ENCODE peak calls at places on chromosomes 6 and 20, in eight cellular contexts. K, T, Z, D, B, R, X and M are unnamed samples.
A peak's percentile ranks its signal among the peaks of the same experiment; 100 is the strongest.

GRCh38 chr6:15444081-15444731 is 198.3 kb downstream of the JARID2 start:
- DNase-seq in K (no peak), T (peak; percentile 38), Z (no peak), D (no peak), B (no peak), R (no peak), X (peak; percentile 96), M (no peak)

GRCh38 chr20:52936368-52936986 is 35.7 kb upstream of the TSHZ2 start:
- DNase-seq in K (no peak), T (no peak), Z (no peak), D (no peak), B (no peak), R (no peak), X (no peak), M (no peak)

GRCh38 chr6:26222587-26222986 is 135.4 kb downstream of the HFE start:
- DNase-seq in K (no peak), T (no peak), Z (no peak), D (no peak), B (no peak), R (no peak), X (no peak), M (no peak)

GRCh38 chr6:76275746-76276145 is 203.3 kb upstream of the IMPG1 start:
- DNase-seq in K (no peak), T (no peak), Z (no peak), D (no peak), B (no peak), R (no peak), X (no peak), M (no peak)

GRCh38 chr6:37987008-37987407 is 167.5 kb downstream of the ZFAND3 start:
- DNase-seq in K (no peak), T (no peak), Z (no peak), D (no peak), B (no peak), R (no peak), X (peak; percentile 39), M (no peak)

GRCh38 chr6:63573899-63574553 is 1.7 kb downstream of the LOC128125822 start:
- DNase-seq in K (no peak), T (no peak), Z (peak; percentile 50), D (peak; percentile 23), B (peak; percentile 51), R (no peak), X (peak; percentile 68), M (no peak)

GRCh38 chr6:148700713-148701392 is 46.0 kb upstream of the UST start:
- DNase-seq in K (no peak), T (peak; percentile 17), Z (no peak), D (no peak), B (no peak), R (no peak), X (peak; percentile 60), M (no peak)

GRCh38 chr20:57346477-57346876 is 4.6 kb upstream of the RAE1 start:
- DNase-seq in K (peak; percentile 38), T (peak; percentile 75), Z (peak; percentile 87), D (peak; percentile 62), B (peak; percentile 74), R (peak; percentile 62), X (peak; percentile 69), M (peak; percentile 70)

GRCh38 chr6:68729377-68729903 is 94.4 kb downstream of the ADGRB3 start:
- DNase-seq in K (no peak), T (no peak), Z (no peak), D (no peak), B (no peak), R (no peak), X (no peak), M (no peak)

DNA sequence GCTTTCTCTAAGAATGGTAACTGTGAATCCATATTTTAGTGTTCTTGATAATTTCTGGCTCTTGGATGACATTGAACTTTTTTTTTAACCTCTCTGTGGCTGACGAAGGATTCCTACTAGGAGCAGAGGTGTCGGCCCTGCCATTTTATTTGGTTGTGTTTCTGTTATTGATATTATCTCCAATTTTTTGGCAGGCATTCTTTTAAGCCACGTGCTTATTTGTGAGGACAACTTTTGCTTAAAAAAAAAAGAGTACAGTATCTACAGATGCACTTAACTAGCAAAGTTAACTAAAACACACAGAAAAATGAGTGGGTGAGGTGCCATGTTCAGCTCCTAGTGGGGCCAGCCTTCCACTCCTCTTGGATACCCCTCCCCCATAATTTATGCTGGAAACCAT is 1.1 kb downstream of the FANCE start:
- DNase-seq in K (no peak), T (no peak), Z (no peak), D (no peak), B (no peak), R (no peak), X (no peak), M (no peak)
- H3K4me3 ChIP-seq in K (no peak overlapping the region), T (peak overlapping the region; percentile 62), Z (peak overlapping the region; percentile 49), D (peak overlapping the region; percentile 78), B (no peak overlapping the region), R (peak overlapping the region; percentile 55), X (peak overlapping the region; percentile 64), M (no peak overlapping the region)

DNA sequence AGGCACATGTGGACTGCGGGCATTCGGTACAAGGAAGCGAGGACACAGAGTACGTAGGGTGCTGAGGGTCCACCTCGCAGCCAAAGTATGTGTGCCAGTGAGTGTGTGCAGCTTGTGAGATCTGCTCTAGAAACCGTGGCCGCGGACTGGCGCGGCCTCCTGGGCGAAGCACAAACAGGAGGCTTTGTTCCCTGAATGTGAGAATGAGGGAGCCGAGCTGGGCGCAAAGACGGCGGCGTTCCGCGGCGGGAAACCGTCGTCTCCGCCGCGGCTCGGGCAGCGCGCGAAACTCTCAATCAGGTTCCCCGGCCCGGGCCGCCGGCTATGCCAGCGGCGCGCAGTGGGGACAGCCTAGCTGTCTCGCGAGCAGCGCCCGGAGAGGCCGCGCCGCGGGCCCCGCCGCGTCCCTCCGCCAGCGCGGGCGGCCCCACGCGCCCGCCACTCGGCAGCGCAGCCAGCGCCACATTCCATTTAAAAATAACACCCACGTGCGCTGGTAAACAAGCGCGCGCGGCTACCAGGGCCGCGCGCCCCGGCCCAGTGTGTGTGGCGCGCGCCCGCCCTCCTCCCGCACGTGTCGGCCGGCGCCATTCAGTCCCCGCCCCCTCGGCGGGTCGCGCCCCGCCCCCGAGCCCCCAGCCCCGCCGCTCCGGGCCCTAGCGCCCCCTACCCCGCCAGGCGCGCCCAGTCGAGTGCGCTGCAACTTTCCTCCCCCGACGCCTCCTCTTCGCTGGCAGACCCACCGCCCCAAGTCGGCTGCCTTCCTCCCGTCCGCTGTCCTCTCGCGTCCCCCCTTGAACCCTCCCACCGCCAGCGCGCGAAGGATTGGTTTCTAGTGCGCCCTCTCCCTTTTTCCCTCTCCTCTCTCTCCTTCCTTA is 3.0 kb upstream of the FOXO3 start:
- DNase-seq in K (peak; percentile 67), T (peak; percentile 87), Z (peak; percentile 86), D (peak; percentile 84), B (peak; percentile 67), R (peak; percentile 80), X (peak; percentile 64), M (no peak)
- TF ChIP-seq CTCF in K (no peak), T (peak; percentile 24), Z (no peak), D (peak; percentile 13), B (no peak), R (no peak), X (peak; percentile 1), M (peak; percentile 9)

DNA sequence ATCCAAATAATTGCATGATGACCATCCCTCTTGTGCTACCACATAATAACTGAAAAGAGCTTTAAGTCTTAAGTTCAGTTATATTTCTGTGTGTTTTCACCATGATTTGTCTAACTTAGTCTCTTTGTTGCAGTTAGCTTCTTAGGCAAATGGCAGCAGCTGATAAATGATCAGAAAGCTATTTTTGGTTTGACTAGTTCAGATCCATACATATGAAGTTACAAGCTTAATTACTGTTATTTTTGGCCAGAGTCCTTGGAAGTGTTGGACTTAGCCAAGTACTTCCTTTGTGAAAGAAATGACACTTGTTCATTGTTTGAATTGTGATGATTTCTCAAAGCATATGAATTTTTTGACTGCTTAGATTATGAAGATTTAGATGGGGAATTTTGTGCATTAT is 54.2 kb downstream of the HIVEP1 start:
- DNase-seq in K (no peak), T (no peak), Z (no peak), D (no peak), B (no peak), R (no peak), X (peak; percentile 47), M (no peak)
- H3K27ac ChIP-seq in K (no peak overlapping the region), T (no peak overlapping the region), Z (peak overlapping the region; percentile 79), D (no peak overlapping the region), B (no peak overlapping the region), R (no peak overlapping the region), X (no peak overlapping the region), M (no peak overlapping the region)

GRCh38 chr6:42138190-42138589 is 4.2 kb downstream of the C6orf132 start:
- DNase-seq in K (no peak), T (no peak), Z (no peak), D (no peak), B (no peak), R (no peak), X (no peak), M (no peak)

GRCh38 chr6:42138630-42139619 is 3.5 kb downstream of the C6orf132 start:
- DNase-seq in K (no peak), T (no peak), Z (no peak), D (no peak), B (no peak), R (no peak), X (peak; percentile 42), M (no peak)

GRCh38 chr6:42135722-42136121 is 6.7 kb downstream of the C6orf132 start:
- DNase-seq in K (no peak), T (no peak), Z (no peak), D (no peak), B (no peak), R (no peak), X (no peak), M (no peak)

GRCh38 chr6:42136508-42137191 is 5.8 kb downstream of the C6orf132 start:
- DNase-seq in K (no peak), T (no peak), Z (peak; percentile 51), D (no peak), B (no peak), R (no peak), X (peak; percentile 41), M (no peak)

GRCh38 chr6:42137192-42137753 is 5.1 kb downstream of the C6orf132 start:
- DNase-seq in K (no peak), T (no peak), Z (no peak), D (no peak), B (no peak), R (no peak), X (no peak), M (no peak)
- H3K4me3 ChIP-seq in K (no peak overlapping the region), T (no peak overlapping the region), Z (no peak overlapping the region), D (no peak overlapping the region), B (no peak overlapping the region), R (no peak overlapping the region), X (no peak overlapping the region), M (no peak overlapping the region)

GRCh38 chr6:144477841-144478240 is 192.7 kb downstream of the UTRN start:
- DNase-seq in K (no peak), T (no peak), Z (no peak), D (no peak), B (no peak), R (no peak), X (no peak), M (no peak)
- TF ChIP-seq CTCF in K (no peak), T (no peak), Z (no peak), D (no peak), B (no peak), R (no peak), X (no peak), M (no peak)

DNA sequence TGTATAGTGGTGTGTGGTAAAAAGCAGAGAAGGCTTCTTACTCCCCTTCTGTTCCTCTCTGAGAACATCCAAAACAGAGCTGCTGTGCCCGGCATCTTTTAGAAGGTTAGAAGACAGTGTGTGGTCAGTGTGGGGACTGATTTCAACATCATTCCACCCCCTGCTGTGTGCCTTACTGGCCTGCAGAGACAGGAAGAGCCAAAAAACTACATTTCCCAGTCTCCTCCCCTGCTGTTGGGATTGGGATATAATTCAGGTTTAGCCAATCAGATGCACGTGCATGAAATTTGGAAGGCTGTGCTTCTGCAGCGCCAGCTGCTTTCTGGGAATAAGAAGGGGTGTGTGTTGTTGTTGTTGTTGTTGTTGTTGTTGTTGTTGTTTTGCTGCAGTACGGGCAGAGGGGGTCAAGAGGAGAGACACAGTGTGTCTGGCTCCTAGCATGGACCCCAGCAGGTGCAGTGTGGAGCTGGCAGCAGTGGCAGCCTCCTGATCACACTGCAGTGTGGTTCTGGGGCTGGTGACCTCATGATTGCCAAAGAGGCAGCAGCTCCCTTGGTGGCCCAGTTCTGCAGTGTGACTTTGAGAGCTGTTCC is 74.7 kb downstream of the MRPL14 start:
- DNase-seq in K (no peak), T (no peak), Z (no peak), D (peak; percentile 72), B (no peak), R (no peak), X (peak; percentile 78), M (no peak)
- H3K27ac ChIP-seq in K (no peak overlapping the region), T (no peak overlapping the region), Z (peak overlapping the region; percentile 78), D (peak overlapping the region; percentile 70), B (no peak overlapping the region), R (peak overlapping the region; percentile 77), X (peak overlapping the region; percentile 89), M (peak overlapping the region; percentile 70)